ENCODE peak calls at places on chromosomes 16 and 17, in four cellular contexts. D is mesendoderm, Y is H9, N is H1. G is an unnamed sample.

GRCh38 chr17:7293131-7293557 is 1.3 kb downstream of the YBX2 start:
- DNase-seq in D (no peak), Y (no peak), N (no peak), G (no peak)

GRCh38 chr17:3978421-3979275 is 14.4 kb upstream of the ATP2A3 start:
- DNase-seq in D (no peak), Y (peak), N (no peak), G (no peak)

GRCh38 chr16:4346205-4346781 is 4.8 kb downstream of the PAM16 start:
- DNase-seq in D (no peak), Y (no peak), N (no peak), G (no peak)

GRCh38 chr16:77834600-77834963 is 46.2 kb downstream of the VAT1L start:
- DNase-seq in D (peak), Y (no peak), N (no peak), G (peak)

GRCh38 chr16:76235025-76235424 is 42.2 kb upstream of the CNTNAP4 start:
- DNase-seq in D (no peak), Y (no peak), N (no peak), G (no peak)

GRCh38 chr17:15392326-15392739 is 50.9 kb upstream of the TEKT3 start:
- DNase-seq in D (no peak), Y (no peak), N (no peak), G (peak)

GRCh38 chr17:69525920-69526841 is 111.7 kb downstream of the MAP2K6 start:
- DNase-seq in D (peak), Y (peak), N (peak), G (peak)

GRCh38 chr17:63960006-63960405 is 12.7 kb downstream of the SCN4A start:
- DNase-seq in D (no peak), Y (no peak), N (no peak), G (no peak)

GRCh38 chr16:4517812-4518211 is 20.8 kb downstream of the CDIP1 start:
- DNase-seq in D (peak), Y (peak), N (peak), G (peak)

GRCh38 chr17:82315703-82316358 is 1.6 kb downstream of the CD7 start:
- DNase-seq in D (peak), Y (no peak), N (no peak), G (no peak)

GRCh38 chr16:15535772-15536171 is 101.4 kb downstream of the BMERB1 start:
- DNase-seq in D (peak), Y (no peak), N (no peak), G (no peak)

GRCh38 chr16:67672739-67673662 is 6.4 kb downstream of the C16orf86 start:
- DNase-seq in D (peak), Y (peak), N (peak), G (peak)

GRCh38 chr17:65194670-65195334 is 57.6 kb downstream of the RGS9 start:
- DNase-seq in D (peak), Y (peak), N (no peak), G (no peak)

GRCh38 chr17:38898812-38899348 is 26.5 kb upstream of the LASP1NB start:
- DNase-seq in D (no peak), Y (no peak), N (no peak), G (no peak)

GRCh38 chr17:50636804-50637195 is 2.1 kb downstream of the ABCC3 start:
- DNase-seq in D (no peak), Y (no peak), N (no peak), G (no peak)

GRCh38 chr17:7017827-7018200 is 5.0 kb upstream of the BCL6B start:
- DNase-seq in D (no peak), Y (no peak), N (no peak), G (no peak)

GRCh38 chr16:47258874-47259461 is 115.2 kb upstream of the NETO2 start:
- DNase-seq in D (peak), Y (peak), N (no peak), G (peak)

GRCh38 chr17:16361874-16362273 is 8.6 kb upstream of the CENPV start:
- DNase-seq in D (no peak), Y (no peak), N (no peak), G (no peak)

GRCh38 chr16:49013727-49014080 is 267.9 kb downstream of the CBLN1 start:
- DNase-seq in D (no peak), Y (no peak), N (peak), G (no peak)

GRCh38 chr16:19503461-19504075 is 18.3 kb downstream of the GDE1 start:
- DNase-seq in D (no peak), Y (no peak), N (no peak), G (no peak)

GRCh38 chr16:47848481-47849109 is 307.2 kb downstream of the ABCC12 start:
- DNase-seq in D (peak), Y (no peak), N (peak), G (peak)

GRCh38 chr16:702341-702740 is 3.3 kb downstream of the FBXL16 start:
- DNase-seq in D (no peak), Y (no peak), N (no peak), G (no peak)

GRCh38 chr17:31672161-31672819 is 186.8 kb downstream of the COPRS start:
- DNase-seq in D (no peak), Y (peak), N (no peak), G (no peak)

GRCh38 chr17:15233022-15233805 is 31.9 kb downstream of the PMP22 start:
- DNase-seq in D (peak), Y (peak), N (no peak), G (peak)

GRCh38 chr16:89341697-89342694 is 124.5 kb downstream of the ZNF778 start:
- DNase-seq in D (no peak), Y (no peak), N (no peak), G (no peak)

GRCh38 chr16:77868478-77868877 is 80.1 kb downstream of the VAT1L start:
- DNase-seq in D (no peak), Y (no peak), N (no peak), G (no peak)

GRCh38 chr16:85237817-85238216 is 125.5 kb upstream of the CIBAR2 start:
- DNase-seq in D (no peak), Y (no peak), N (no peak), G (no peak)

GRCh38 chr16:85026696-85027095 is 899 bp upstream of the KIAA0513 start:
- DNase-seq in D (no peak), Y (no peak), N (no peak), G (no peak)

GRCh38 chr16:89586853-89587252 is 11.3 kb downstream of the CPNE7 start:
- DNase-seq in D (no peak), Y (no peak), N (no peak), G (no peak)

GRCh38 chr17:33375783-33376182 is 82.7 kb upstream of the ASIC2 start:
- DNase-seq in D (no peak), Y (no peak), N (no peak), G (no peak)

GRCh38 chr17:67278363-67278762 is 33.4 kb upstream of the HELZ start:
- DNase-seq in D (no peak), Y (no peak), N (no peak), G (no peak)

GRCh38 chr17:76537578-76538280 is at the start of gene CYGB:
- DNase-seq in D (peak), Y (no peak), N (no peak), G (no peak)

GRCh38 chr17:42285346-42286050 is 2.8 kb upstream of the STAT5A start:
- DNase-seq in D (no peak), Y (peak), N (no peak), G (no peak)

GRCh38 chr17:9971991-9972390 is 66.9 kb upstream of the RCVRN start:
- DNase-seq in D (peak), Y (no peak), N (no peak), G (peak)

GRCh38 chr16:66924527-66925321 is 611 bp downstream of the RRAD start:
- DNase-seq in D (peak), Y (peak), N (peak), G (no peak)

GRCh38 chr16:88527186-88527936 is 42.8 kb upstream of the ZC3H18 start:
- DNase-seq in D (peak), Y (peak), N (peak), G (peak)

GRCh38 chr16:76653390-76654026 is 376.3 kb downstream of the CNTNAP4 start:
- DNase-seq in D (peak), Y (peak), N (no peak), G (peak)

GRCh38 chr16:23434380-23434779 is 18.6 kb downstream of the COG7 start:
- DNase-seq in D (peak), Y (no peak), N (no peak), G (peak)

GRCh38 chr16:50740747-50741146 is 1.1 kb upstream of the CYLD start:
- DNase-seq in D (no peak), Y (no peak), N (no peak), G (no peak)
- H3K18ac ChIP-seq in D (no peak), Y (no peak), N (no peak), G (no peak)

GRCh38 chr17:57638284-57638683 is 106.8 kb downstream of the CCDC182 start:
- DNase-seq in D (no peak), Y (no peak), N (no peak), G (no peak)

GRCh38 chr17:57636985-57637667 is 108.0 kb downstream of the CCDC182 start:
- DNase-seq in D (no peak), Y (no peak), N (no peak), G (peak)

GRCh38 chr17:57636274-57636673 is 108.8 kb downstream of the CCDC182 start:
- DNase-seq in D (no peak), Y (no peak), N (no peak), G (no peak)

GRCh38 chr17:57639381-57639780 is 105.7 kb downstream of the CCDC182 start:
- DNase-seq in D (no peak), Y (no peak), N (no peak), G (no peak)

DNA sequence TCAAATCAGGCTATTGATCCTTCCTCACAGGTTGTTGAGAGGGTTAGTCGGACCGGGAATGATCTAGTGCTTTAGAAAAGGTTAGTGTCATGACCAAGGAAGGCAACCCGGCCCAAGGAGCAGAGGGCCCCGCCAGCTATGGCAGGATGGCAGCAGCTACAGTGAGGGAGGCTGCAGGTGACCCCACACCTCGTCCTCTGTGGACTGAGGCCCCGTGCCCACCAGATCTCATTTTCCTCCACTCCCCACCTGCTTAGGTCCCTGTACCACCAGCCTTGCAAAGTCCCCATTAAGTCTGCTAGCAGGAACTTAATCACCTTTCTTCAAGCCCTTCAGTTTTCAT is 107.5 kb downstream of the CCDC182 start:
- DNase-seq in D (no peak), Y (no peak), N (no peak), G (no peak)
- H4K5ac ChIP-seq in D (no peak), Y (no peak), N (no peak), G (no peak)

GRCh38 chr16:57284206-57284951 is at the start of gene PLLP:
- DNase-seq in D (peak), Y (peak), N (peak), G (peak)

GRCh38 chr16:57283214-57283955 is 1.1 kb downstream of the PLLP start:
- DNase-seq in D (no peak), Y (no peak), N (no peak), G (no peak)

GRCh38 chr16:57283956-57284205 is 591 bp downstream of the PLLP start:
- DNase-seq in D (no peak), Y (no peak), N (no peak), G (no peak)

GRCh38 chr16:57285379-57285778 is 907 bp upstream of the PLLP start:
- DNase-seq in D (no peak), Y (no peak), N (no peak), G (no peak)

GRCh38 chr16:57284952-57285263 is 436 bp upstream of the PLLP start:
- DNase-seq in D (peak), Y (peak), N (no peak), G (no peak)
- H3K18ac ChIP-seq in D (peak), Y (no peak), N (no peak), G (no peak)

DNA sequence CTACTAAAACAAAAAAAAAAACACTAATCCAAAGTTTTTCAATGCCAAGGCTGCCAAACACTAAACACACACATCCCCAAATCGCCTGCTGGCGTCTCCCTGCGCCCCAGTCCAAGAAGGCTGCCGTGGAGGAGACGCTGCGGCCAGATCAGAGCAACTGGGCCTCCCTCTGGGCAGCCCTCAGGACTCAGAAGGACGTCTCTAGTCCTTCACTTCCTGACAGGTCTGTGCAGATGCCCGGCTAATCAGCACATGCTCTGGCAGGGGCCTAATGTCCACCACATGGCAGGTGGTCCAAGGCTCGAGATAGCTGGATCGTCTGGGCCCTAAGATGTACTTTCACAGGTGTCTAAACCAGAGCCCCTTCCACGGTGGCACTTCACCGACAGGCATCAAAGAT is 2.7 kb downstream of the SLC38A10 start:
- DNase-seq in D (no peak), Y (no peak), N (no peak), G (no peak)
- H4K5ac ChIP-seq in D (no peak), Y (no peak), N (no peak), G (no peak)